ENCODE peak calls at places on chromosomes 7 and 10, in four cellular contexts. N is breast epithelium, I is Calu3, F is H9. E is an unnamed sample.

GRCh38 chr10:5305374-5305773 is 59.4 kb upstream of the UCN3 start:
- DNase-seq in I (no peak), N (no peak), F (no peak), E (no peak)

GRCh38 chr10:73850863-73851461 is 23.4 kb downstream of the CAMK2G start:
- DNase-seq in N (no peak), I (no peak), F (no peak), E (no peak)

GRCh38 chr7:115332691-115333090 is 410.8 kb downstream of the MDFIC start:
- DNase-seq in N (no peak), F (no peak), I (no peak), E (no peak)

GRCh38 chr10:102452672-102453340 is 1.5 kb upstream of the C10orf95 start:
- DNase-seq in I (no peak), N (no peak), F (no peak), E (no peak)

GRCh38 chr7:139683137-139683871 is 94.5 kb downstream of the HIPK2 start:
- DNase-seq in N (no peak), F (no peak), I (no peak), E (no peak)

GRCh38 chr10:132397671-132398565 is 918 bp downstream of the PWWP2B start:
- DNase-seq in I (peak), N (no peak), F (no peak), E (no peak)

GRCh38 chr7:4713183-4713784 is 31.2 kb downstream of the FOXK1 start:
- DNase-seq in N (no peak), I (no peak), F (peak), E (peak)

GRCh38 chr10:116038259-116038658 is 234.7 kb downstream of the GFRA1 start:
- DNase-seq in N (no peak), I (no peak), F (no peak), E (no peak)

GRCh38 chr7:96349572-96349971 is 27.7 kb upstream of the SLC25A13 start:
- DNase-seq in F (no peak), I (no peak), N (no peak), E (no peak)

GRCh38 chr10:3895045-3895609 is 110.1 kb upstream of the KLF6 start:
- DNase-seq in I (no peak), N (no peak), F (no peak), E (no peak)

GRCh38 chr7:8783229-8783628 is 349.8 kb downstream of the NXPH1 start:
- DNase-seq in N (no peak), F (no peak), I (no peak), E (no peak)

GRCh38 chr10:17747883-17748550 is 4.0 kb upstream of the TMEM236 start:
- DNase-seq in N (no peak), F (no peak), I (no peak), E (no peak)

GRCh38 chr7:46522354-46522906 is 601.4 kb upstream of the IGFBP3 start:
- DNase-seq in F (no peak), N (no peak), I (no peak), E (no peak)

GRCh38 chr10:82981137-82981723 is 1106.2 kb downstream of the NRG3 start:
- DNase-seq in I (no peak), F (no peak), N (no peak), E (no peak)

GRCh38 chr10:94361161-94361794 is 1.5 kb downstream of the NOC3L start:
- DNase-seq in I (no peak), N (peak), F (no peak), E (no peak)

GRCh38 chr10:102815790-102816549 is 21.2 kb downstream of the CYP17A1 start:
- DNase-seq in N (no peak), I (no peak), F (no peak), E (no peak)

GRCh38 chr7:112743811-112744210 is 46.4 kb downstream of the TMEM168 start:
- DNase-seq in F (no peak), N (no peak), I (no peak), E (no peak)

GRCh38 chr7:47707596-47707995 is 125.7 kb upstream of the TNS3 start:
- DNase-seq in F (no peak), I (no peak), N (no peak), E (no peak)

GRCh38 chr7:148264933-148265557 is 325.5 kb upstream of the C7orf33 start:
- DNase-seq in F (peak), N (no peak), I (peak), E (no peak)

GRCh38 chr7:148261996-148262688 is 328.4 kb upstream of the C7orf33 start:
- DNase-seq in N (no peak), F (no peak), I (no peak), E (no peak)

GRCh38 chr7:148261523-148261922 is 329.0 kb upstream of the C7orf33 start:
- DNase-seq in F (no peak), I (no peak), N (no peak), E (no peak)

GRCh38 chr7:148260605-148261004 is 330.0 kb upstream of the C7orf33 start:
- DNase-seq in N (no peak), I (no peak), F (no peak), E (no peak)

DNA sequence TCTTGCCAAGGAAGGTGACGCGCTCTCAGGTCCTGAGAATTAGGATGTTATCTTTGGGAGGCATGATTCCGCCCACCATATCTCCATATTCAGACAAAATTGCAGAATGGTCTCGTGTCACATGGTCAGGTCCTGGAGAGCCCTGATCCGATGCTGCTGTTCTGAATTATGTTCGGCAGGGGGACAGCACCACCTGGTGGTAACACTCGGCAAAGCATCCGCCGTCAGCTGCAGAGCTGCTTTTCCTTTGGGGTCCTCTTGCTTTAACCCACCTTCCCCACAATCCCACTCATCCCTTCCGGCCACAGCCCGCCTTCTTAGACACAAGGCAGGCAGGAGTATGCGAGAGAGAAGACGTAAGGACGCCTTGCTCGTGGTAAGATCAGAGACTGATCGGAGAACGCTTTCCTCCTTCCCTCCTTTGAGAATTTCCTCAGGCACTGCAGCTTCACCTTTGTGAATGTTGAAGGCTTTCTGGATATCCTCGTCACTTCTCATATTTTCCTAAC is 327.8 kb upstream of the C7orf33 start:
- DNase-seq in N (peak), F (peak), I (peak), E (peak)
- TF ChIP-seq CTCF in N (peak), F (peak), I (peak), E (peak)

DNA sequence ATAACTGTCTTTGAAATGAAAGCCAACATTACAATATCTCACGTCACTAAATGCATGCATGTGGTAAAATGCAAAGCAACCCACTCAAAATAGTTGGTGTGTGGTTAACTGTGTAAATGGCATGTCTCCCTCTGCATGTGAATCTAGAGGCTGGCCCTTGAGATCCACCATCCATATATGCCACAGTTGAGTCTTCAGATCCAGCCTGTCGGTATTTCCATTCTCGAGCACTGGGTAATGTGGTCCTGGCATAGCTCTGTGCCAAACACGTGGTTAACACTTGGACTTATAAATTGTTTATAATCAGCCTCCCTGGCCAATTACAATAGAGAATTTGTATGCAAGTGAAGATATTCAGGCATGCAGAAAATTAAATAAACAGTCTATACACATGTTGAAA is 90.3 kb downstream of the LYZL1 start:
- DNase-seq in F (no peak), N (no peak), I (no peak), E (no peak)
- TF ChIP-seq CTCF in F (no peak), N (no peak), I (no peak), E (no peak)

GRCh38 chr10:98293550-98294269 is 25.7 kb upstream of the LOXL4 start:
- DNase-seq in I (no peak), N (no peak), F (no peak), E (no peak)

GRCh38 chr10:98295401-98295811 is 27.4 kb upstream of the LOXL4 start:
- DNase-seq in I (no peak), N (no peak), F (no peak), E (no peak)

GRCh38 chr10:98295907-98296306 is 27.9 kb upstream of the LOXL4 start:
- DNase-seq in F (no peak), I (no peak), N (no peak), E (peak)

GRCh38 chr10:98294270-98294627 is 26.3 kb upstream of the LOXL4 start:
- DNase-seq in I (no peak), F (no peak), N (no peak), E (peak)

GRCh38 chr10:98296514-98296913 is 28.5 kb upstream of the LOXL4 start:
- DNase-seq in N (no peak), I (no peak), F (no peak), E (no peak)
- TF ChIP-seq CTCF in N (no peak), I (no peak), F (peak), E (no peak)

DNA sequence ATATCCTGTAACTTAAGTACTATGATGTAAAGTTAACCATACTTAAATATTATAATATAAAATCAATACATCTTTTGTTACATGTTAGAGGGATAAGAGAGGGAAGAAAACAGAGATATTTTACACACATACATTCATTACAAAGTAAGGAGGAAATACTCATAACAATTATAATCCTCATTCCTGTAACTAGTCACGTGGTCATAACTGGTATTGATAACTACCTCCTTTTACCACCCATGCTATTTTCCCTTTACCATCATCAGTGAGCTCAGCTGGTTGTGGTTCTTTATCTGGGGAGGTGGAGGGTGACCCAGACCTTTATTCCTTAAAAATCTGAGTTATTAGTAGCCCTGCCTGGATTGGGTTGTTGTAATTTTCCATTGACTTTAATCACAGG is 8.3 kb downstream of the GIMAP8 start:
- DNase-seq in I (no peak), N (no peak), F (no peak), E (no peak)
- TF ChIP-seq CTCF in I (no peak), N (no peak), F (no peak), E (no peak)

DNA sequence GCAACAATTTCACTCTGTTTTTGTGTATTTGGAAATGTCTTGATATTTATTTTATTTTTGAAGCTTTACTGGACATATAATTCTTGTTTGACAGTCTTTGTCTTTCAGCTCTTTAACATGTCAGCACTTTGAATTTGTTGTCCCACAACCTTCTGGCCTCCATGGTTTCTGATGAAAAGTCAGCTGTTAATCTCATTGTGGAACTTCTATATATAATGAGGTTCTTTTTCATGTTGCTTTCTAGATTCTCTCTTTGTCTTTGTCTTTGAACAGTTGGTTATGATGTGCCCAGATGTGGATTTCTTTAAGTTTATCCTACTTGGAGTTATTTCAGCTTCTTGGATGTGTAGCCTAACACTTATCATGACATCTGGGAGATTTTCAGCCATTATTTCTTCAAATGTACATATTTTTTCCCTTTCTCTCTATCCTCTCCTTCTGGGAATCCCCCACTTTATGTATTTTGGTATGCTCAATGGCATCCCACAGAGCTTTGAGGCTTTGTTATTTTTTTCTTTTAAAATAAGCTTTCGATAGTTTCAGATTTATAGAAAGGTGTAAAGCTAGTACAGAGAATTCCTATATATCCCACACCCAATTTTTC is 9.5 kb upstream of the LMTK2 start:
- DNase-seq in I (no peak), N (no peak), F (no peak), E (no peak)
- TF ChIP-seq CTCF in I (no peak), N (no peak), F (no peak), E (no peak)

GRCh38 chr7:54882694-54883093 is 123.7 kb upstream of the SEC61G start:
- DNase-seq in F (no peak), I (no peak), N (no peak), E (no peak)
- TF ChIP-seq CTCF in F (no peak), I (no peak), N (no peak), E (no peak)

GRCh38 chr10:71392292-71392691 is 4.4 kb upstream of the CDH23 start:
- DNase-seq in N (no peak), I (no peak), F (peak), E (peak)

GRCh38 chr10:71390435-71390820 is 6.3 kb upstream of the CDH23 start:
- DNase-seq in F (peak), N (peak), I (no peak), E (no peak)

GRCh38 chr10:71390921-71391690 is 5.6 kb upstream of the CDH23 start:
- DNase-seq in I (no peak), F (peak), N (peak), E (no peak)

GRCh38 chr10:71392791-71393781 is 3.6 kb upstream of the CDH23 start:
- DNase-seq in N (peak), I (no peak), F (peak), E (peak)

DNA sequence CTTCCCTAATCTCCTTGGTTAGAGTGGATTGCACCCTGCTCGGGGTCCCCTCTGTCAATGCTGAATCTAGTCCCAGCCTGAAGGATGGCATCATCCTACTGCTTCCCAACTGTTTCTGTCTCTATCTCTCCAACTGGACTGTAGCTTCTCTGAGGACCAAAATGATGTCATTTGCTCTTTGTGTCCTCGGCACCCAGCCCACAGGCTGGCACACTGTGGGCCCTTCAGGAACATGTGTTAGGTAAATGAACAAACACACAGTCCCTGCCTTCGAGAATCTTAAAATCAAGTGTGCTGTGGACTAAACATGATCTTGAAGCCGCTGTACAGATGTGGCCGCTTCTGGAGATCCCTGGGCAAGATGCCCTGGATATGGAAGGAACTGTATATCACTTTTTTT is 5.0 kb upstream of the CDH23 start:
- DNase-seq in I (no peak), F (peak), N (no peak), E (no peak)
- TF ChIP-seq CTCF in I (no peak), F (no peak), N (no peak), E (no peak)

E was measured in suprapubic skin.